ENCODE peak calls at places on chromosomes 5 and 9, in nine cellular contexts. One of them, this sample, is unnamed.

GRCh38 chr9:114733814-114734213 is 51.8 kb upstream of the TEX48 start:
- DNase-seq in HS-5: no peak
- DNase-seq in retina: no peak
- DNase-seq in EL: peak
- DNase-seq in occipital lobe: no peak
- DNase-seq in RWPE1: peak
- DNase-seq in T-helper 17 cell: no peak
- DNase-seq in adipocyte: no peak
- DNase-seq in stimulated activated CD4-positive, alpha-beta T cell treated with anti-CD3 and anti-CD28 coated beads, TNF-alpha, amount 100 ng/mL, for 4 hours: no peak
- DNase-seq in this sample: no peak

GRCh38 chr5:54862036-54862435 is 123.4 kb downstream of the ESM1 start:
- DNase-seq in occipital lobe: no peak
- DNase-seq in retina: no peak
- DNase-seq in adipocyte: no peak
- DNase-seq in HS-5: no peak
- DNase-seq in EL: no peak
- DNase-seq in RWPE1: no peak
- DNase-seq in stimulated activated CD4-positive, alpha-beta T cell treated with anti-CD3 and anti-CD28 coated beads, TNF-alpha, amount 100 ng/mL, for 4 hours: no peak
- DNase-seq in T-helper 17 cell: no peak
- DNase-seq in this sample: no peak

GRCh38 chr5:31581498-31582099 is 49.5 kb downstream of the C5orf22 start:
- DNase-seq in retina: peak
- DNase-seq in stimulated activated CD4-positive, alpha-beta T cell treated with anti-CD3 and anti-CD28 coated beads, TNF-alpha, amount 100 ng/mL, for 4 hours: no peak
- DNase-seq in T-helper 17 cell: no peak
- DNase-seq in EL: peak
- DNase-seq in RWPE1: peak
- DNase-seq in HS-5: peak
- DNase-seq in occipital lobe: no peak
- DNase-seq in adipocyte: peak
- DNase-seq in this sample: no peak

GRCh38 chr5:10460252-10460906 is 18.7 kb downstream of the ROPN1L start:
- DNase-seq in retina: no peak
- DNase-seq in stimulated activated CD4-positive, alpha-beta T cell treated with anti-CD3 and anti-CD28 coated beads, TNF-alpha, amount 100 ng/mL, for 4 hours: no peak
- DNase-seq in T-helper 17 cell: no peak
- DNase-seq in RWPE1: no peak
- DNase-seq in occipital lobe: peak
- DNase-seq in EL: peak
- DNase-seq in adipocyte: peak
- DNase-seq in HS-5: no peak
- DNase-seq in this sample: no peak

GRCh38 chr9:35871514-35871913 is 1.3 kb upstream of the OR13J1 start:
- DNase-seq in RWPE1: peak
- DNase-seq in occipital lobe: no peak
- DNase-seq in stimulated activated CD4-positive, alpha-beta T cell treated with anti-CD3 and anti-CD28 coated beads, TNF-alpha, amount 100 ng/mL, for 4 hours: no peak
- DNase-seq in EL: no peak
- DNase-seq in T-helper 17 cell: no peak
- DNase-seq in HS-5: no peak
- DNase-seq in retina: no peak
- DNase-seq in adipocyte: no peak
- DNase-seq in this sample: peak

GRCh38 chr5:130605200-130605599 is 559.9 kb downstream of the HINT1 start:
- DNase-seq in stimulated activated CD4-positive, alpha-beta T cell treated with anti-CD3 and anti-CD28 coated beads, TNF-alpha, amount 100 ng/mL, for 4 hours: no peak
- DNase-seq in adipocyte: no peak
- DNase-seq in HS-5: no peak
- DNase-seq in occipital lobe: no peak
- DNase-seq in RWPE1: peak
- DNase-seq in EL: no peak
- DNase-seq in T-helper 17 cell: no peak
- DNase-seq in retina: peak
- DNase-seq in this sample: peak

GRCh38 chr5:132010645-132011560 is 555 bp downstream of the ACSL6 start:
- DNase-seq in stimulated activated CD4-positive, alpha-beta T cell treated with anti-CD3 and anti-CD28 coated beads, TNF-alpha, amount 100 ng/mL, for 4 hours: no peak
- DNase-seq in HS-5: no peak
- DNase-seq in adipocyte: no peak
- DNase-seq in retina: peak
- DNase-seq in EL: no peak
- DNase-seq in T-helper 17 cell: no peak
- DNase-seq in occipital lobe: no peak
- DNase-seq in RWPE1: no peak
- DNase-seq in this sample: no peak

GRCh38 chr9:83706703-83707517 is 848 bp downstream of the UBQLN1 start:
- DNase-seq in adipocyte: peak
- DNase-seq in stimulated activated CD4-positive, alpha-beta T cell treated with anti-CD3 and anti-CD28 coated beads, TNF-alpha, amount 100 ng/mL, for 4 hours: peak
- DNase-seq in retina: peak
- DNase-seq in occipital lobe: no peak
- DNase-seq in T-helper 17 cell: peak
- DNase-seq in HS-5: no peak
- DNase-seq in RWPE1: no peak
- DNase-seq in EL: peak
- DNase-seq in this sample: no peak

GRCh38 chr5:72015103-72015548 is 92.1 kb upstream of the MAP1B start:
- DNase-seq in stimulated activated CD4-positive, alpha-beta T cell treated with anti-CD3 and anti-CD28 coated beads, TNF-alpha, amount 100 ng/mL, for 4 hours: no peak
- DNase-seq in adipocyte: no peak
- DNase-seq in EL: peak
- DNase-seq in T-helper 17 cell: no peak
- DNase-seq in RWPE1: peak
- DNase-seq in retina: no peak
- DNase-seq in occipital lobe: peak
- DNase-seq in HS-5: no peak
- DNase-seq in this sample: no peak

GRCh38 chr9:127177221-127177620 is 54.8 kb upstream of the ANGPTL2 start:
- DNase-seq in stimulated activated CD4-positive, alpha-beta T cell treated with anti-CD3 and anti-CD28 coated beads, TNF-alpha, amount 100 ng/mL, for 4 hours: no peak
- DNase-seq in retina: no peak
- DNase-seq in RWPE1: no peak
- DNase-seq in adipocyte: no peak
- DNase-seq in EL: no peak
- DNase-seq in HS-5: no peak
- DNase-seq in occipital lobe: no peak
- DNase-seq in T-helper 17 cell: no peak
- DNase-seq in this sample: no peak

GRCh38 chr5:2896371-2897275 is 145.1 kb upstream of the IRX2 start:
- DNase-seq in occipital lobe: no peak
- DNase-seq in EL: no peak
- DNase-seq in adipocyte: no peak
- DNase-seq in T-helper 17 cell: no peak
- DNase-seq in stimulated activated CD4-positive, alpha-beta T cell treated with anti-CD3 and anti-CD28 coated beads, TNF-alpha, amount 100 ng/mL, for 4 hours: no peak
- DNase-seq in retina: no peak
- DNase-seq in HS-5: no peak
- DNase-seq in RWPE1: no peak
- DNase-seq in this sample: no peak

GRCh38 chr5:143376911-143377838 is 26.3 kb downstream of the NR3C1 start:
- DNase-seq in EL: peak
- DNase-seq in T-helper 17 cell: no peak
- DNase-seq in stimulated activated CD4-positive, alpha-beta T cell treated with anti-CD3 and anti-CD28 coated beads, TNF-alpha, amount 100 ng/mL, for 4 hours: no peak
- DNase-seq in HS-5: no peak
- DNase-seq in adipocyte: no peak
- DNase-seq in RWPE1: peak
- DNase-seq in occipital lobe: no peak
- DNase-seq in retina: peak
- DNase-seq in this sample: no peak

This sample was measured in kidney epithelial cell.